ENCODE peak calls at places on chromosome 4, in five cellular contexts. One of them, this sample, is unnamed.

GRCh38 chr4:117801756-117802155 is 232.5 kb upstream of the NDST3 start:
- DNase-seq in CD8-positive, alpha-beta memory T cell: no peak
- DNase-seq in OCI-LY7: no peak
- DNase-seq in astrocyte of the cerebellum: no peak
- DNase-seq in dorsolateral prefrontal cortex: no peak
- DNase-seq in this sample: no peak

GRCh38 chr4:1839306-1839705 is 16.6 kb downstream of the LETM1 start:
- DNase-seq in dorsolateral prefrontal cortex: no peak
- DNase-seq in astrocyte of the cerebellum: no peak
- DNase-seq in CD8-positive, alpha-beta memory T cell: no peak
- DNase-seq in OCI-LY7: peak
- DNase-seq in this sample: no peak

GRCh38 chr4:121189811-121190210 is 25.7 kb upstream of the TNIP3 start:
- DNase-seq in dorsolateral prefrontal cortex: no peak
- DNase-seq in astrocyte of the cerebellum: no peak
- DNase-seq in CD8-positive, alpha-beta memory T cell: peak
- DNase-seq in OCI-LY7: peak
- DNase-seq in this sample: no peak

GRCh38 chr4:5756271-5756670 is 45.3 kb downstream of the EVC start:
- DNase-seq in OCI-LY7: no peak
- DNase-seq in dorsolateral prefrontal cortex: no peak
- DNase-seq in CD8-positive, alpha-beta memory T cell: no peak
- DNase-seq in astrocyte of the cerebellum: no peak
- DNase-seq in this sample: no peak

GRCh38 chr4:26457412-26457811 is 32.9 kb downstream of the CCKAR start:
- DNase-seq in CD8-positive, alpha-beta memory T cell: no peak
- DNase-seq in astrocyte of the cerebellum: no peak
- DNase-seq in dorsolateral prefrontal cortex: no peak
- DNase-seq in OCI-LY7: no peak
- DNase-seq in this sample: no peak

GRCh38 chr4:40909363-40909876 is 159.7 kb downstream of the NSUN7 start:
- DNase-seq in astrocyte of the cerebellum: no peak
- DNase-seq in dorsolateral prefrontal cortex: no peak
- DNase-seq in CD8-positive, alpha-beta memory T cell: no peak
- DNase-seq in OCI-LY7: no peak
- DNase-seq in this sample: peak

GRCh38 chr4:153773236-153773690 is 13.4 kb upstream of the RNF175 start:
- DNase-seq in astrocyte of the cerebellum: no peak
- DNase-seq in OCI-LY7: no peak
- DNase-seq in CD8-positive, alpha-beta memory T cell: no peak
- DNase-seq in dorsolateral prefrontal cortex: no peak
- DNase-seq in this sample: no peak

GRCh38 chr4:186813377-186814068 is 89.9 kb upstream of the FAT1 start:
- DNase-seq in astrocyte of the cerebellum: no peak
- DNase-seq in OCI-LY7: no peak
- DNase-seq in CD8-positive, alpha-beta memory T cell: no peak
- DNase-seq in dorsolateral prefrontal cortex: no peak
- DNase-seq in this sample: no peak

GRCh38 chr4:112813790-112814189 is 176.8 kb downstream of the LARP7 start:
- DNase-seq in dorsolateral prefrontal cortex: no peak
- DNase-seq in OCI-LY7: no peak
- DNase-seq in CD8-positive, alpha-beta memory T cell: no peak
- DNase-seq in astrocyte of the cerebellum: peak
- DNase-seq in this sample: peak

GRCh38 chr4:561456-561855 is 14.6 kb downstream of the TMEM271 start:
- DNase-seq in dorsolateral prefrontal cortex: no peak
- DNase-seq in OCI-LY7: no peak
- DNase-seq in CD8-positive, alpha-beta memory T cell: no peak
- DNase-seq in astrocyte of the cerebellum: no peak
- DNase-seq in this sample: no peak

GRCh38 chr4:80897537-80898303 is 132.8 kb upstream of the BMP3 start:
- DNase-seq in CD8-positive, alpha-beta memory T cell: no peak
- DNase-seq in astrocyte of the cerebellum: no peak
- DNase-seq in OCI-LY7: no peak
- DNase-seq in dorsolateral prefrontal cortex: no peak
- DNase-seq in this sample: no peak
- H3K4me3 ChIP-seq in CD8-positive, alpha-beta memory T cell: no peak
- H3K4me3 ChIP-seq in astrocyte of the cerebellum: no peak
- H3K4me3 ChIP-seq in OCI-LY7: no peak
- H3K4me3 ChIP-seq in dorsolateral prefrontal cortex: no peak
- H3K4me3 ChIP-seq in this sample: no peak

DNA sequence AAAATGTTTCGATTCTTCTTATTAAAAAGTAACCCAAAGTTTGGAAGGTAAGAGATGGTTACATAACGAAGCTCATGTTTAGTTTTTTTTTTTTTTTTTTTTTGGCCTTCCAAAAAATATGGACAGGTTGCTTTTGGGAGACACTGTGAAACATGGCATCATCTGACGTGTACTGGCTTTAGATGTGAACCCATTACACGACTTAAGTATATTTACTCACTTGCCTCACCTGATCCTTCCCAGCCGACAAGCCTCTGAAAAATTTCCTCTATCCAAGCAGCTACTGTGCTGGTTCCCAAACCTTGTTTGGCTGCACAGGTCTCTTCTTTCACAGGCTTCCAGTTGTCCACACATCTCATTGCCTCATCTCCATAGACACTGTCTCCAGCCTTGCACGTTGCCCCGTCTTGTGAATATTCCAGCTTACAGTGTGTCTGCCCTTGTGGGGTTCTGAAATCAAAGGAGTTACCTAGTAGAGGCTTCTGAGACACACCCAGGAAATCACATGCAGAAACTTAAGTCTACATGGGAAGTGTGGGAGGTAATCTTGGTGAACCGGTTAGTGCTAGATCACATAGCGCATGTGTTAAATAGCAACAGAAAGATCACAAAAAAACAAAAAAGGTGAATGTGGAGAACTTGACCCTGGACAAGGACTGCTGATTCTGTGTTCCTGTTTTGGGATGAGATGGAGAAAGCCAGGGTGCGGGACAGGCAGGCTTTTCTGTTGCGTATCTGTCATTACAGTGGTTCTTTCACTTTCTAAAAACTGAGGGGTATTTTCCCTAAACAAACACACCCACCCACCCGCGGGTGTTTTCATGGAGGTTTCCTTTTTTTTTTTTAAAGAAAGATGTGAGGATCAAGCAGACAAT is 328.6 kb downstream of the ARHGAP10 start:
- DNase-seq in astrocyte of the cerebellum: no peak
- DNase-seq in CD8-positive, alpha-beta memory T cell: no peak
- DNase-seq in OCI-LY7: peak
- DNase-seq in dorsolateral prefrontal cortex: no peak
- DNase-seq in this sample: no peak
- H3K4me3 ChIP-seq in astrocyte of the cerebellum: no peak
- H3K4me3 ChIP-seq in CD8-positive, alpha-beta memory T cell: peak
- H3K4me3 ChIP-seq in OCI-LY7: peak
- H3K4me3 ChIP-seq in dorsolateral prefrontal cortex: no peak
- H3K4me3 ChIP-seq in this sample: no peak

GRCh38 chr4:96685691-96686090 is 845.8 kb downstream of the PDHA2 start:
- DNase-seq in astrocyte of the cerebellum: no peak
- DNase-seq in OCI-LY7: no peak
- DNase-seq in dorsolateral prefrontal cortex: no peak
- DNase-seq in CD8-positive, alpha-beta memory T cell: no peak
- DNase-seq in this sample: no peak
- H3K4me3 ChIP-seq in astrocyte of the cerebellum: no peak
- H3K4me3 ChIP-seq in OCI-LY7: no peak
- H3K4me3 ChIP-seq in dorsolateral prefrontal cortex: no peak
- H3K4me3 ChIP-seq in CD8-positive, alpha-beta memory T cell: no peak
- H3K4me3 ChIP-seq in this sample: no peak

GRCh38 chr4:98542011-98542410 is 116.4 kb downstream of the TSPAN5 start:
- DNase-seq in CD8-positive, alpha-beta memory T cell: no peak
- DNase-seq in OCI-LY7: no peak
- DNase-seq in astrocyte of the cerebellum: no peak
- DNase-seq in dorsolateral prefrontal cortex: no peak
- DNase-seq in this sample: no peak

GRCh38 chr4:98539299-98539698 is 119.1 kb downstream of the TSPAN5 start:
- DNase-seq in CD8-positive, alpha-beta memory T cell: no peak
- DNase-seq in OCI-LY7: no peak
- DNase-seq in dorsolateral prefrontal cortex: no peak
- DNase-seq in astrocyte of the cerebellum: no peak
- DNase-seq in this sample: no peak

GRCh38 chr4:98540803-98541202 is 117.6 kb downstream of the TSPAN5 start:
- DNase-seq in dorsolateral prefrontal cortex: no peak
- DNase-seq in OCI-LY7: no peak
- DNase-seq in astrocyte of the cerebellum: no peak
- DNase-seq in CD8-positive, alpha-beta memory T cell: no peak
- DNase-seq in this sample: no peak

GRCh38 chr4:98536631-98537030 is 121.8 kb downstream of the TSPAN5 start:
- DNase-seq in astrocyte of the cerebellum: no peak
- DNase-seq in CD8-positive, alpha-beta memory T cell: no peak
- DNase-seq in dorsolateral prefrontal cortex: no peak
- DNase-seq in OCI-LY7: no peak
- DNase-seq in this sample: no peak

GRCh38 chr4:98539741-98540140 is 118.7 kb downstream of the TSPAN5 start:
- DNase-seq in dorsolateral prefrontal cortex: no peak
- DNase-seq in OCI-LY7: no peak
- DNase-seq in astrocyte of the cerebellum: no peak
- DNase-seq in CD8-positive, alpha-beta memory T cell: no peak
- DNase-seq in this sample: no peak
- H3K4me3 ChIP-seq in dorsolateral prefrontal cortex: no peak
- H3K4me3 ChIP-seq in OCI-LY7: no peak
- H3K4me3 ChIP-seq in astrocyte of the cerebellum: no peak
- H3K4me3 ChIP-seq in CD8-positive, alpha-beta memory T cell: no peak
- H3K4me3 ChIP-seq in this sample: no peak

GRCh38 chr4:24765331-24765990 is 29.9 kb upstream of the SOD3 start:
- DNase-seq in dorsolateral prefrontal cortex: no peak
- DNase-seq in OCI-LY7: no peak
- DNase-seq in astrocyte of the cerebellum: no peak
- DNase-seq in CD8-positive, alpha-beta memory T cell: no peak
- DNase-seq in this sample: no peak
- H3K4me3 ChIP-seq in dorsolateral prefrontal cortex: no peak
- H3K4me3 ChIP-seq in OCI-LY7: no peak
- H3K4me3 ChIP-seq in astrocyte of the cerebellum: no peak
- H3K4me3 ChIP-seq in CD8-positive, alpha-beta memory T cell: no peak
- H3K4me3 ChIP-seq in this sample: no peak

GRCh38 chr4:109801895-109802319 is at the start of gene CFI:
- DNase-seq in astrocyte of the cerebellum: peak
- DNase-seq in dorsolateral prefrontal cortex: no peak
- DNase-seq in CD8-positive, alpha-beta memory T cell: no peak
- DNase-seq in OCI-LY7: no peak
- DNase-seq in this sample: peak
- H3K4me3 ChIP-seq in astrocyte of the cerebellum: peak
- H3K4me3 ChIP-seq in dorsolateral prefrontal cortex: peak
- H3K4me3 ChIP-seq in CD8-positive, alpha-beta memory T cell: no peak
- H3K4me3 ChIP-seq in OCI-LY7: no peak
- H3K4me3 ChIP-seq in this sample: no peak

GRCh38 chr4:3047464-3048286 is 26.7 kb downstream of the HTT-AS start:
- DNase-seq in OCI-LY7: peak
- DNase-seq in CD8-positive, alpha-beta memory T cell: peak
- DNase-seq in astrocyte of the cerebellum: no peak
- DNase-seq in dorsolateral prefrontal cortex: peak
- DNase-seq in this sample: peak
- H3K4me3 ChIP-seq in OCI-LY7: peak
- H3K4me3 ChIP-seq in CD8-positive, alpha-beta memory T cell: peak
- H3K4me3 ChIP-seq in astrocyte of the cerebellum: no peak
- H3K4me3 ChIP-seq in dorsolateral prefrontal cortex: peak
- H3K4me3 ChIP-seq in this sample: no peak

DNA sequence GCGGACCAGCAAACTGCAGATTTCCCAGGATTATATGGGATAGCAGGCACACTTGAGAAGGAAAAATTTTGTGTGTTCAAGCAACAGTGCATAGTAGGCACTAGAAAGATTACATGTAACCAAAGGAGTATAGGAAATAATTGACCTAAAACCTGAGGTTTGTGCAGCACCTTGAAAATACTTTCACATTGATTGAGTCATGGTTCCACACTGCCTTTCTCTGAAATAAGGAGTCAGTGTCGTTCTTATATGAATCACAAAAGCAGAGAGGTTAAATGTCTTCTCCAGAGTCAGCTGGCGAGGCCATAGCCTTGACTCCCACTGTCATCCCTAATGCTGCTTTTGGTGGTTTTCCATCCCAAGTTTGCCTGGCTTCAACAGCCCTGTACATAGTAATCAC is 138.9 kb downstream of the SOWAHB start:
- DNase-seq in dorsolateral prefrontal cortex: no peak
- DNase-seq in CD8-positive, alpha-beta memory T cell: no peak
- DNase-seq in astrocyte of the cerebellum: no peak
- DNase-seq in OCI-LY7: no peak
- DNase-seq in this sample: no peak
- H3K4me3 ChIP-seq in dorsolateral prefrontal cortex: no peak
- H3K4me3 ChIP-seq in CD8-positive, alpha-beta memory T cell: no peak
- H3K4me3 ChIP-seq in astrocyte of the cerebellum: no peak
- H3K4me3 ChIP-seq in OCI-LY7: no peak
- H3K4me3 ChIP-seq in this sample: no peak

GRCh38 chr4:23881052-23881501 is 8.8 kb downstream of the PPARGC1A start:
- DNase-seq in astrocyte of the cerebellum: no peak
- DNase-seq in CD8-positive, alpha-beta memory T cell: no peak
- DNase-seq in OCI-LY7: no peak
- DNase-seq in dorsolateral prefrontal cortex: no peak
- DNase-seq in this sample: peak
- H3K4me3 ChIP-seq in astrocyte of the cerebellum: no peak
- H3K4me3 ChIP-seq in CD8-positive, alpha-beta memory T cell: no peak
- H3K4me3 ChIP-seq in OCI-LY7: no peak
- H3K4me3 ChIP-seq in dorsolateral prefrontal cortex: no peak
- H3K4me3 ChIP-seq in this sample: no peak

GRCh38 chr4:94523617-94524016 is 71.9 kb downstream of the PDLIM5 start:
- DNase-seq in astrocyte of the cerebellum: no peak
- DNase-seq in CD8-positive, alpha-beta memory T cell: no peak
- DNase-seq in dorsolateral prefrontal cortex: no peak
- DNase-seq in OCI-LY7: no peak
- DNase-seq in this sample: no peak
- H3K4me3 ChIP-seq in astrocyte of the cerebellum: no peak
- H3K4me3 ChIP-seq in CD8-positive, alpha-beta memory T cell: no peak
- H3K4me3 ChIP-seq in dorsolateral prefrontal cortex: no peak
- H3K4me3 ChIP-seq in OCI-LY7: no peak
- H3K4me3 ChIP-seq in this sample: no peak

This sample was measured in cardiac fibroblast.